ENCODE peak calls at places on chromosomes 6 and 20, in six cellular contexts. One of them, this sample, is unnamed.

GRCh38 chr6:164097557-164098398 is 683.3 kb downstream of the QKI start:
- DNase-seq in H1: no peak
- DNase-seq in HCT116: no peak
- DNase-seq in stomach: no peak
- DNase-seq in breast epithelium: no peak
- DNase-seq in suprapubic skin: no peak
- DNase-seq in this sample: no peak

GRCh38 chr6:1946583-1946982 is 298.8 kb downstream of the GMDS start:
- DNase-seq in breast epithelium: no peak
- DNase-seq in suprapubic skin: no peak
- DNase-seq in HCT116: no peak
- DNase-seq in H1: no peak
- DNase-seq in stomach: no peak
- DNase-seq in this sample: no peak

GRCh38 chr6:151763938-151764680 is 43.4 kb upstream of the ESR1 start:
- DNase-seq in H1: peak; percentile 93
- DNase-seq in stomach: peak; percentile 94
- DNase-seq in suprapubic skin: peak; percentile 90
- DNase-seq in breast epithelium: peak; percentile 95
- DNase-seq in HCT116: peak; percentile 53
- DNase-seq in this sample: peak; percentile 93

GRCh38 chr20:49583669-49584417 is 15.9 kb upstream of the PTGIS start:
- DNase-seq in H1: no peak
- DNase-seq in stomach: peak; percentile 90
- DNase-seq in breast epithelium: peak; percentile 48
- DNase-seq in HCT116: no peak
- DNase-seq in suprapubic skin: no peak
- DNase-seq in this sample: peak; percentile 56

GRCh38 chr6:34523441-34524206 is 32.5 kb downstream of the SPDEF start:
- DNase-seq in stomach: no peak
- DNase-seq in HCT116: no peak
- DNase-seq in breast epithelium: no peak
- DNase-seq in H1: no peak
- DNase-seq in suprapubic skin: no peak
- DNase-seq in this sample: no peak

GRCh38 chr20:3045816-3046676 is at the start of gene MRPS26:
- DNase-seq in stomach: peak; percentile 91
- DNase-seq in breast epithelium: peak; percentile 77
- DNase-seq in suprapubic skin: peak; percentile 91
- DNase-seq in HCT116: peak; percentile 60
- DNase-seq in H1: peak; percentile 92
- DNase-seq in this sample: peak; percentile 94

GRCh38 chr6:36033935-36034334 is 6.3 kb downstream of the MAPK14 start:
- DNase-seq in H1: no peak
- DNase-seq in HCT116: no peak
- DNase-seq in suprapubic skin: no peak
- DNase-seq in breast epithelium: no peak
- DNase-seq in stomach: no peak
- DNase-seq in this sample: peak; percentile 57

GRCh38 chr6:46882622-46883021 is 39.1 kb downstream of the ADGRF5 start:
- DNase-seq in breast epithelium: no peak
- DNase-seq in H1: no peak
- DNase-seq in suprapubic skin: no peak
- DNase-seq in stomach: no peak
- DNase-seq in HCT116: no peak
- DNase-seq in this sample: no peak

GRCh38 chr6:109456710-109457595 is 1.4 kb upstream of the MICAL1 start:
- DNase-seq in breast epithelium: no peak
- DNase-seq in HCT116: no peak
- DNase-seq in suprapubic skin: no peak
- DNase-seq in stomach: peak; percentile 78
- DNase-seq in H1: no peak
- DNase-seq in this sample: peak; percentile 83

GRCh38 chr20:6848041-6848440 is 80.6 kb downstream of the BMP2 start:
- DNase-seq in H1: no peak
- DNase-seq in breast epithelium: no peak
- DNase-seq in HCT116: no peak
- DNase-seq in suprapubic skin: no peak
- DNase-seq in stomach: no peak
- DNase-seq in this sample: no peak

GRCh38 chr6:124999105-124999764 is 37.0 kb downstream of the RNF217 start:
- DNase-seq in suprapubic skin: no peak
- DNase-seq in stomach: peak; percentile 74
- DNase-seq in H1: no peak
- DNase-seq in breast epithelium: peak; percentile 57
- DNase-seq in HCT116: no peak
- DNase-seq in this sample: no peak

GRCh38 chr6:44002591-44003344 is 124.5 kb downstream of the MRPL14 start:
- DNase-seq in HCT116: no peak
- DNase-seq in breast epithelium: peak; percentile 64
- DNase-seq in H1: peak; percentile 86
- DNase-seq in suprapubic skin: no peak
- DNase-seq in stomach: peak; percentile 63
- DNase-seq in this sample: peak; percentile 94

GRCh38 chr6:53887318-53887717 is 92.5 kb downstream of the LRRC1 start:
- DNase-seq in breast epithelium: no peak
- DNase-seq in H1: no peak
- DNase-seq in stomach: no peak
- DNase-seq in suprapubic skin: no peak
- DNase-seq in HCT116: no peak
- DNase-seq in this sample: no peak

GRCh38 chr6:110938176-110938575 is 20.3 kb upstream of the GTF3C6 start:
- DNase-seq in HCT116: no peak
- DNase-seq in H1: no peak
- DNase-seq in breast epithelium: no peak
- DNase-seq in stomach: no peak
- DNase-seq in suprapubic skin: no peak
- DNase-seq in this sample: no peak

GRCh38 chr6:6927437-6928361 is 180.1 kb upstream of the RREB1 start:
- DNase-seq in H1: peak; percentile 56
- DNase-seq in stomach: no peak
- DNase-seq in HCT116: no peak
- DNase-seq in breast epithelium: no peak
- DNase-seq in suprapubic skin: peak; percentile 80
- DNase-seq in this sample: peak; percentile 58

GRCh38 chr6:40512340-40512739 is 74.8 kb downstream of the LRFN2 start:
- DNase-seq in stomach: no peak
- DNase-seq in suprapubic skin: no peak
- DNase-seq in HCT116: no peak
- DNase-seq in breast epithelium: no peak
- DNase-seq in H1: no peak
- DNase-seq in this sample: no peak

GRCh38 chr20:37935435-37935834 is 32.5 kb downstream of the VSTM2L start:
- DNase-seq in stomach: no peak
- DNase-seq in HCT116: no peak
- DNase-seq in suprapubic skin: no peak
- DNase-seq in H1: no peak
- DNase-seq in breast epithelium: no peak
- DNase-seq in this sample: no peak

GRCh38 chr20:49909499-49910339 is 5.6 kb downstream of the SPATA2 start:
- DNase-seq in HCT116: no peak
- DNase-seq in breast epithelium: no peak
- DNase-seq in H1: no peak
- DNase-seq in stomach: no peak
- DNase-seq in suprapubic skin: no peak
- DNase-seq in this sample: no peak

GRCh38 chr20:51022803-51023616 is at the start of gene KCNG1:
- DNase-seq in H1: peak; percentile 87
- DNase-seq in suprapubic skin: no peak
- DNase-seq in breast epithelium: peak; percentile 49
- DNase-seq in stomach: peak; percentile 68
- DNase-seq in HCT116: peak; percentile 49
- DNase-seq in this sample: peak; percentile 91

GRCh38 chr6:1575213-1576041 is 34.3 kb upstream of the FOXC1 start:
- DNase-seq in H1: no peak
- DNase-seq in stomach: no peak
- DNase-seq in breast epithelium: peak; percentile 69
- DNase-seq in suprapubic skin: no peak
- DNase-seq in HCT116: no peak
- DNase-seq in this sample: no peak

GRCh38 chr20:48198951-48199431 is 413.7 kb upstream of the SULF2 start:
- DNase-seq in breast epithelium: no peak
- DNase-seq in HCT116: no peak
- DNase-seq in H1: no peak
- DNase-seq in suprapubic skin: no peak
- DNase-seq in stomach: no peak
- DNase-seq in this sample: no peak

GRCh38 chr6:5163233-5163632 is 78.1 kb downstream of the PPP1R3G start:
- DNase-seq in HCT116: no peak
- DNase-seq in H1: no peak
- DNase-seq in breast epithelium: no peak
- DNase-seq in suprapubic skin: no peak
- DNase-seq in stomach: no peak
- DNase-seq in this sample: no peak

DNA sequence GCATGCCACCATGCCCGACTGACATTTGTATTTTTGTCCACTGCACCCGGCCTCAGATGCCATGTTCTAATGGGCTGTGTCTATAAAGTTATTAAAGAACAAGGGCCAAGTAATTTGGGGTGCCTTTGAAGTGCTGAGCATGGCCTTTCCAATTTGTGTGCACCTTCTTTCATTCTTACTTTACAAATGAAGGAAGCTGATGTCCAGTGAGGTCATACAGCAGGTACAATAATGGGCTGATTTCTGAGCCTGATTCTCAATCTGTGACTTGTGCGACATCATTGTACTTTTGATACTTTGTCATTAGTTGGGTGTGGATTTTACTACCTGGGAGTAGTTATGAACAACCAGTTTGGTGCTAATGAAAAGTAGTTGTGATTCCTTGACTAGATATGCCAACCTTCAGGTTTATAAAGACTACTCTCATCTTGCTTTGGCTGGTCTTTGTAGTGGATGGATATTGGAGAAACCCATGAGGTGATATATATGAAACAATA is 94.3 kb downstream of the JARID2 start:
- DNase-seq in HCT116: no peak
- DNase-seq in stomach: no peak
- DNase-seq in H1: no peak
- DNase-seq in suprapubic skin: no peak
- DNase-seq in breast epithelium: no peak
- DNase-seq in this sample: no peak
- H3K27ac ChIP-seq in HCT116: no peak overlapping the region
- H3K27ac ChIP-seq in stomach: no peak overlapping the region
- H3K27ac ChIP-seq in H1: no peak overlapping the region
- H3K27ac ChIP-seq in suprapubic skin: no peak overlapping the region
- H3K27ac ChIP-seq in breast epithelium: no peak overlapping the region
- H3K27ac ChIP-seq in this sample: no peak overlapping the region

GRCh38 chr20:59022754-59023153 is 3.5 kb downstream of the TUBB1 start:
- DNase-seq in HCT116: no peak
- DNase-seq in breast epithelium: no peak
- DNase-seq in H1: no peak
- DNase-seq in stomach: no peak
- DNase-seq in suprapubic skin: no peak
- DNase-seq in this sample: peak; percentile 59
- TF ChIP-seq POLR2A in HCT116: no peak
- TF ChIP-seq POLR2A in breast epithelium: no peak
- TF ChIP-seq POLR2A in H1: no peak
- TF ChIP-seq POLR2A in stomach: no peak
- TF ChIP-seq POLR2A in suprapubic skin: no peak
- TF ChIP-seq POLR2A in this sample: no peak

GRCh38 chr6:113758725-113759576 is 98.2 kb upstream of the MARCKS start:
- DNase-seq in breast epithelium: no peak
- DNase-seq in H1: no peak
- DNase-seq in suprapubic skin: no peak
- DNase-seq in stomach: no peak
- DNase-seq in HCT116: no peak
- DNase-seq in this sample: no peak
- TF ChIP-seq POLR2AphosphoS5 in breast epithelium: no peak
- TF ChIP-seq POLR2AphosphoS5 in H1: no peak
- TF ChIP-seq POLR2AphosphoS5 in suprapubic skin: no peak
- TF ChIP-seq POLR2AphosphoS5 in stomach: no peak
- TF ChIP-seq POLR2AphosphoS5 in HCT116: no peak
- TF ChIP-seq POLR2AphosphoS5 in this sample: no peak

DNA sequence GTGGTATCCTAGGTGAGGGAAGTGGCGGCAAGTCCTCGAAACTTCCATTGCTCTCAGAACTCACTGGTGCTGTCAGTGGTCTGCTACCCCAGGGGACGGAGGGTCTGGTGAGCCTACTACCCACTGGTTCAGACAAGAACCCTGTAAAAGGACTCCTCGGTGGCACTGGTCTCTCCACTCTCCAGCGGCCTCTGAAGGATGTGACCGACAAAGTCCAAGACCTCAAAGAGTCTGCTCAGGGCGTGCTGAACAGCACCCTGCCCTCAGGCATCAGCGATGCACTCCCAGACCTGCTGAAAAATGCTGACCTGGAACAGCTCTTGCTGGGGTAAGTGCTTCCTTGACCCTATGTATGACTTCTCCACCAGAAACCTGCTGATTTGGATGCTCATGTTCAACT is 51.8 kb downstream of the CDK5RAP1 start:
- DNase-seq in H1: no peak
- DNase-seq in HCT116: no peak
- DNase-seq in stomach: no peak
- DNase-seq in suprapubic skin: no peak
- DNase-seq in breast epithelium: no peak
- DNase-seq in this sample: no peak
- H3K27ac ChIP-seq in H1: no peak overlapping the region
- H3K27ac ChIP-seq in HCT116: no peak overlapping the region
- H3K27ac ChIP-seq in stomach: no peak overlapping the region
- H3K27ac ChIP-seq in suprapubic skin: no peak overlapping the region
- H3K27ac ChIP-seq in breast epithelium: no peak overlapping the region
- H3K27ac ChIP-seq in this sample: no peak overlapping the region

DNA sequence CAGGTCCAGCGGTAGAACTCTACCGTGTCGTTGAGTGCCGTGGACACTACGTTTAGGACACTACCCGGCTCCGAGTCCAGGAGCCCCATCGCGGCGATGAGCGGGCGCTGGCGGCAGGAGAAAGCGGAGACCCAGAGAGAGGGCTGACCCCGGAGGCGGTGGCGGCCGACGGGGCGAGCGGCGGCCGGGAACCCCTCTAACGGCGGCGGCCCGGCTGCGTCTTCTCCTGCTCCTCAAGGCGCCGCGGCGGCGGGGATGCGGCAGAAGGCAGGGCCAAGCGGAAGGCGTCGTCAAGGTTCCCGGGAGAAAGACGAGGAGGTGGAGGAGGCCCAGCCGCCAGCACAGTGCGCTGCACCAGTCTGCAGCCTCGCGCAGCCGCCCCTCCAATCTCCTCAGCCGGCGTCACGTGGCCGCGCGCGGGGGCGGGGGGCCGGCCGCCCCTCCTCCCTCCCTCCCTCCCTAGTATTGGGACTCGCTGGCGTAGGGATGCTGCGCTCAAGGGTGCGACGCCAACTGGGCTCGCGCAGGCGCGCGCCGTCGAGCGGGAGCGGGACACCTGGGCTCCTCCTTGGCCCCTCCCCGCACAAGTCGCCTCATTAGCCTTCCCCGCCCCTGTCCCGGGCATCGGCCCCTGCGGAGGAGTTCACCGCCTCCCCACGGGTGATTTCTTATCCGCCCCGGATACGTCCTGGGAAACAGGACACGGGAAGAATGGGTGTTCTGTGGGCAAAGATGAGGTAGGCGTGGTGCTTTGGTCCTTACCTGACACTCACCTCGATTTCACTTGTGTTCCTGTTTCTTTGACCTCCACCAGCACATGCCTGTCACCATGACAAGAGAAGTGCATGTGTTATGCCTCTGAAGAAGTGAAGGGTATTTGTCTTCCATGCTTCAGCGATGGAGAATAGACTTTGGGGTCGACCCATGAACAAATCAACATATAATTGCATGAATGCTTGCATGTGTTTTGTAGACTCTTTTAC is at the start of gene ELOVL4:
- DNase-seq in breast epithelium: peak; percentile 43
- DNase-seq in H1: peak; percentile 82
- DNase-seq in HCT116: no peak
- DNase-seq in suprapubic skin: no peak
- DNase-seq in stomach: peak; percentile 47
- DNase-seq in this sample: no peak
- TF ChIP-seq POLR2A in breast epithelium: no peak
- TF ChIP-seq POLR2A in H1: peak; percentile 72
- TF ChIP-seq POLR2A in HCT116: no peak
- TF ChIP-seq POLR2A in suprapubic skin: no peak
- TF ChIP-seq POLR2A in stomach: no peak
- TF ChIP-seq POLR2A in this sample: no peak

This sample was measured in upper lobe of left lung.